ENCODE peak calls at places on chromosome 18, in seven cellular contexts. One of them, this sample, is unnamed.

GRCh38 chr18:55523001-55523400 is 65.0 kb downstream of the TCF4 start:
- DNase-seq in lung: no peak
- DNase-seq in A549: no peak
- DNase-seq in adrenal gland: no peak
- DNase-seq in mesothelial cell of epicardium: no peak
- DNase-seq in tibial artery: no peak
- DNase-seq in activated naive CD8-positive, alpha-beta T cell treated with anti-CD3 and anti-CD28 coated beads, Interleukin-2, amount 50 U/mL, for 24 hours: no peak
- DNase-seq in this sample: no peak

GRCh38 chr18:9719421-9719981 is 11.4 kb downstream of the RAB31 start:
- DNase-seq in adrenal gland: peak
- DNase-seq in mesothelial cell of epicardium: no peak
- DNase-seq in activated naive CD8-positive, alpha-beta T cell treated with anti-CD3 and anti-CD28 coated beads, Interleukin-2, amount 50 U/mL, for 24 hours: no peak
- DNase-seq in lung: peak
- DNase-seq in A549: peak
- DNase-seq in tibial artery: no peak
- DNase-seq in this sample: no peak

GRCh38 chr18:44679912-44680270 is 797 bp upstream of the SETBP1 start:
- DNase-seq in activated naive CD8-positive, alpha-beta T cell treated with anti-CD3 and anti-CD28 coated beads, Interleukin-2, amount 50 U/mL, for 24 hours: peak
- DNase-seq in A549: peak
- DNase-seq in mesothelial cell of epicardium: peak
- DNase-seq in lung: no peak
- DNase-seq in adrenal gland: peak
- DNase-seq in tibial artery: peak
- DNase-seq in this sample: peak

GRCh38 chr18:44589709-44590108 is 91.0 kb upstream of the SETBP1 start:
- DNase-seq in lung: no peak
- DNase-seq in adrenal gland: no peak
- DNase-seq in mesothelial cell of epicardium: no peak
- DNase-seq in A549: no peak
- DNase-seq in activated naive CD8-positive, alpha-beta T cell treated with anti-CD3 and anti-CD28 coated beads, Interleukin-2, amount 50 U/mL, for 24 hours: no peak
- DNase-seq in tibial artery: no peak
- DNase-seq in this sample: no peak

GRCh38 chr18:8450013-8450412 is 159.2 kb upstream of the RAB12 start:
- DNase-seq in activated naive CD8-positive, alpha-beta T cell treated with anti-CD3 and anti-CD28 coated beads, Interleukin-2, amount 50 U/mL, for 24 hours: no peak
- DNase-seq in adrenal gland: no peak
- DNase-seq in tibial artery: no peak
- DNase-seq in mesothelial cell of epicardium: no peak
- DNase-seq in lung: no peak
- DNase-seq in A549: peak
- DNase-seq in this sample: no peak

GRCh38 chr18:78242796-78243195 is 736.8 kb upstream of the SALL3 start:
- DNase-seq in mesothelial cell of epicardium: no peak
- DNase-seq in A549: no peak
- DNase-seq in tibial artery: peak
- DNase-seq in activated naive CD8-positive, alpha-beta T cell treated with anti-CD3 and anti-CD28 coated beads, Interleukin-2, amount 50 U/mL, for 24 hours: no peak
- DNase-seq in adrenal gland: no peak
- DNase-seq in lung: no peak
- DNase-seq in this sample: no peak

GRCh38 chr18:76524900-76525698 is 30.1 kb upstream of the ZNF516 start:
- DNase-seq in A549: peak
- DNase-seq in lung: no peak
- DNase-seq in adrenal gland: no peak
- DNase-seq in tibial artery: no peak
- DNase-seq in mesothelial cell of epicardium: no peak
- DNase-seq in activated naive CD8-positive, alpha-beta T cell treated with anti-CD3 and anti-CD28 coated beads, Interleukin-2, amount 50 U/mL, for 24 hours: no peak
- DNase-seq in this sample: no peak

GRCh38 chr18:31931163-31931885 is 11.6 kb downstream of the TRAPPC8 start:
- DNase-seq in activated naive CD8-positive, alpha-beta T cell treated with anti-CD3 and anti-CD28 coated beads, Interleukin-2, amount 50 U/mL, for 24 hours: no peak
- DNase-seq in adrenal gland: no peak
- DNase-seq in A549: no peak
- DNase-seq in mesothelial cell of epicardium: no peak
- DNase-seq in tibial artery: no peak
- DNase-seq in lung: no peak
- DNase-seq in this sample: no peak

GRCh38 chr18:29491907-29492306 is 1315.0 kb upstream of the CDH2 start:
- DNase-seq in mesothelial cell of epicardium: no peak
- DNase-seq in activated naive CD8-positive, alpha-beta T cell treated with anti-CD3 and anti-CD28 coated beads, Interleukin-2, amount 50 U/mL, for 24 hours: no peak
- DNase-seq in adrenal gland: no peak
- DNase-seq in lung: no peak
- DNase-seq in A549: no peak
- DNase-seq in tibial artery: no peak
- DNase-seq in this sample: no peak

GRCh38 chr18:39455300-39455699 is 1889.7 kb upstream of the CELF4 start:
- DNase-seq in lung: no peak
- DNase-seq in activated naive CD8-positive, alpha-beta T cell treated with anti-CD3 and anti-CD28 coated beads, Interleukin-2, amount 50 U/mL, for 24 hours: no peak
- DNase-seq in A549: no peak
- DNase-seq in mesothelial cell of epicardium: no peak
- DNase-seq in tibial artery: no peak
- DNase-seq in adrenal gland: no peak
- DNase-seq in this sample: no peak

GRCh38 chr18:37261246-37261927 is 304.2 kb downstream of the CELF4 start:
- DNase-seq in tibial artery: no peak
- DNase-seq in activated naive CD8-positive, alpha-beta T cell treated with anti-CD3 and anti-CD28 coated beads, Interleukin-2, amount 50 U/mL, for 24 hours: no peak
- DNase-seq in adrenal gland: no peak
- DNase-seq in lung: no peak
- DNase-seq in mesothelial cell of epicardium: no peak
- DNase-seq in A549: no peak
- DNase-seq in this sample: no peak

GRCh38 chr18:80104364-80104779 is 4.7 kb upstream of the ADNP2 start:
- DNase-seq in tibial artery: no peak
- DNase-seq in adrenal gland: no peak
- DNase-seq in A549: no peak
- DNase-seq in activated naive CD8-positive, alpha-beta T cell treated with anti-CD3 and anti-CD28 coated beads, Interleukin-2, amount 50 U/mL, for 24 hours: no peak
- DNase-seq in lung: no peak
- DNase-seq in mesothelial cell of epicardium: no peak
- DNase-seq in this sample: no peak

GRCh38 chr18:45780568-45780967 is 44.9 kb upstream of the SIGLEC15 start:
- DNase-seq in activated naive CD8-positive, alpha-beta T cell treated with anti-CD3 and anti-CD28 coated beads, Interleukin-2, amount 50 U/mL, for 24 hours: no peak
- DNase-seq in lung: no peak
- DNase-seq in adrenal gland: no peak
- DNase-seq in mesothelial cell of epicardium: no peak
- DNase-seq in tibial artery: no peak
- DNase-seq in A549: no peak
- DNase-seq in this sample: no peak

GRCh38 chr18:55484773-55485172 is 103.2 kb downstream of the TCF4 start:
- DNase-seq in mesothelial cell of epicardium: no peak
- DNase-seq in adrenal gland: no peak
- DNase-seq in lung: no peak
- DNase-seq in activated naive CD8-positive, alpha-beta T cell treated with anti-CD3 and anti-CD28 coated beads, Interleukin-2, amount 50 U/mL, for 24 hours: no peak
- DNase-seq in tibial artery: no peak
- DNase-seq in A549: no peak
- DNase-seq in this sample: no peak

GRCh38 chr18:56433919-56434318 is 204.5 kb downstream of the TXNL1 start:
- DNase-seq in tibial artery: no peak
- DNase-seq in lung: no peak
- DNase-seq in adrenal gland: no peak
- DNase-seq in activated naive CD8-positive, alpha-beta T cell treated with anti-CD3 and anti-CD28 coated beads, Interleukin-2, amount 50 U/mL, for 24 hours: no peak
- DNase-seq in mesothelial cell of epicardium: no peak
- DNase-seq in A549: no peak
- DNase-seq in this sample: no peak

GRCh38 chr18:23229472-23229871 is 94.2 kb downstream of the CABLES1 start:
- DNase-seq in tibial artery: no peak
- DNase-seq in A549: no peak
- DNase-seq in adrenal gland: no peak
- DNase-seq in mesothelial cell of epicardium: no peak
- DNase-seq in lung: no peak
- DNase-seq in activated naive CD8-positive, alpha-beta T cell treated with anti-CD3 and anti-CD28 coated beads, Interleukin-2, amount 50 U/mL, for 24 hours: no peak
- DNase-seq in this sample: no peak

GRCh38 chr18:58143391-58143790 is 99.4 kb downstream of the NEDD4L start:
- DNase-seq in activated naive CD8-positive, alpha-beta T cell treated with anti-CD3 and anti-CD28 coated beads, Interleukin-2, amount 50 U/mL, for 24 hours: no peak
- DNase-seq in lung: no peak
- DNase-seq in adrenal gland: peak
- DNase-seq in tibial artery: no peak
- DNase-seq in mesothelial cell of epicardium: no peak
- DNase-seq in A549: no peak
- DNase-seq in this sample: no peak

GRCh38 chr18:9095297-9096012 is 7.0 kb upstream of the NDUFV2 start:
- DNase-seq in mesothelial cell of epicardium: no peak
- DNase-seq in activated naive CD8-positive, alpha-beta T cell treated with anti-CD3 and anti-CD28 coated beads, Interleukin-2, amount 50 U/mL, for 24 hours: peak
- DNase-seq in adrenal gland: no peak
- DNase-seq in lung: no peak
- DNase-seq in tibial artery: no peak
- DNase-seq in A549: no peak
- DNase-seq in this sample: no peak

This sample was measured in right atrium auricular region.